ENCODE peak calls at places on chromosomes 7 and 10, in four cellular contexts. H is body of pancreas; S is CD8-positive, alpha-beta memory T cell; U is A549. K is an unnamed sample. For H3K4me1 and H3K9me3, the result is how much of the 10 kb centered on the place peaks cover.

GRCh38 chr10:96606946-96607345 is 20.1 kb upstream of the TM9SF3 start:
- DNase-seq in S (no peak), U (no peak), H (no peak), K (no peak)

GRCh38 chr7:117809958-117810357 is 63.3 kb downstream of the CTTNBP2 start:
- DNase-seq in H (peak), U (no peak), S (no peak), K (no peak)

GRCh38 chr10:102752266-102752930 is 8.7 kb downstream of the WBP1L start:
- DNase-seq in H (no peak), S (no peak), U (no peak), K (no peak)

GRCh38 chr7:80900583-80901576 is 18.0 kb downstream of the SEMA3C start:
- DNase-seq in S (no peak), U (no peak), H (no peak), K (no peak)

GRCh38 chr7:24978837-24979469 is 1.0 kb downstream of the OSBPL3 start:
- DNase-seq in S (no peak), H (no peak), U (no peak), K (no peak)

GRCh38 chr7:4043988-4044387 is 638.1 kb upstream of the FOXK1 start:
- DNase-seq in U (no peak), H (no peak), S (no peak), K (no peak)

GRCh38 chr10:49330127-49330665 is 31.2 kb downstream of the C10orf71 start:
- DNase-seq in U (no peak), H (no peak), S (no peak), K (no peak)

GRCh38 chr7:1219516-1219915 is 13.2 kb upstream of the UNCX start:
- DNase-seq in U (no peak), S (no peak), H (no peak), K (no peak)

GRCh38 chr7:1235501-1236131 is 2.9 kb downstream of the UNCX start:
- DNase-seq in U (no peak), S (no peak), H (no peak), K (no peak)

GRCh38 chr7:50342616-50343114 is 38.1 kb downstream of the IKZF1 start:
- DNase-seq in H (peak), S (peak), U (no peak), K (no peak)

GRCh38 chr7:132393789-132394261 is 182.4 kb downstream of the PLXNA4 start:
- DNase-seq in H (peak), U (no peak), S (peak), K (no peak)

GRCh38 chr10:35016009-35016408 is 74.1 kb downstream of the CUL2 start:
- DNase-seq in S (no peak), U (no peak), H (no peak), K (no peak)

GRCh38 chr10:60662917-60663614 is 115.2 kb upstream of the CDK1 start:
- DNase-seq in S (no peak), U (no peak), H (no peak), K (no peak)

GRCh38 chr7:74180866-74181265 is 6.7 kb downstream of the EIF4H start:
- DNase-seq in U (no peak), H (no peak), S (no peak), K (no peak)

GRCh38 chr10:1247598-1248261 is 191.5 kb downstream of the WDR37 start:
- DNase-seq in U (no peak), S (no peak), H (no peak), K (no peak)

GRCh38 chr10:31739759-31740158 is 188.9 kb downstream of the ARHGAP12 start:
- DNase-seq in H (no peak), S (no peak), U (no peak), K (no peak)

GRCh38 chr10:101493782-101494281 is 94.2 kb downstream of the POLL start:
- DNase-seq in S (no peak), U (no peak), H (no peak), K (no peak)
- H3K4me1 ChIP-seq in S (under half), U (under half), H (under half), K (under half)

GRCh38 chr10:114735946-114736345 is 77.9 kb upstream of the ABLIM1 start:
- DNase-seq in H (no peak), U (no peak), S (no peak), K (no peak)

GRCh38 chr10:114728325-114728724 is 70.2 kb upstream of the ABLIM1 start:
- DNase-seq in U (no peak), H (no peak), S (no peak), K (no peak)

GRCh38 chr10:114729103-114729659 is 71.1 kb upstream of the ABLIM1 start:
- DNase-seq in S (no peak), H (no peak), U (no peak), K (no peak)

GRCh38 chr10:114730291-114730690 is 72.2 kb upstream of the ABLIM1 start:
- DNase-seq in U (no peak), S (no peak), H (no peak), K (no peak)

GRCh38 chr10:114732931-114733330 is 74.9 kb upstream of the ABLIM1 start:
- DNase-seq in H (no peak), U (no peak), S (no peak), K (no peak)
- H3K9me3 ChIP-seq in H (under half), U (under half), S (under half), K (under half)

DNA sequence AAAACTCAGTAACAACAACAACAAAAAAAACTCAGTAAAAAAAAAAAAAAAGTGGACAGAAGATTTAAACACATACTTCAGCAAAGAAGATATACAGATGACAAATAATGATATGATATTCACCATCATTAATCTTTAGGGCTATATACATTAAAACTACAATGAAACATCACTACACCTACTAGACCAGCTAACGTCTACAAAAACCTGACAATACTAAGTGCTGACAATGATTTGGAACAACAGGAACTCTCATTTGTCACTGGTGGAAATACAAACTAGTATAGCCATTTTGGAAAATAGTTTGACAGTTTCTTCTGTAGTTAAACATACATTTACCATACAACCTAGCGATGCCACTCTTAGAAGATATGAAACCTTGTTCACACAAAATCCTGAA is 171.8 kb upstream of the RHEB start:
- DNase-seq in S (no peak), H (no peak), U (no peak), K (no peak)
- H3K4me1 ChIP-seq in S (under half), H (under half), U (half or more), K (half or more)

GRCh38 chr7:157869793-157870192 is 533.0 kb downstream of the DNAJB6 start:
- DNase-seq in S (no peak), H (no peak), U (no peak), K (no peak)
- H3K9me3 ChIP-seq in S (under half), H (under half), U (under half), K (under half)

GRCh38 chr7:35255909-35256876 is 2.3 kb upstream of the TBX20 start:
- DNase-seq in H (no peak), U (no peak), S (no peak), K (no peak)

GRCh38 chr7:35253182-35253679 is 669 bp downstream of the TBX20 start:
- DNase-seq in H (no peak), S (no peak), U (peak), K (peak)

GRCh38 chr7:35255417-35255798 is 1.5 kb upstream of the TBX20 start:
- DNase-seq in S (no peak), H (no peak), U (no peak), K (no peak)

GRCh38 chr7:35253680-35254495 is at the start of gene TBX20:
- DNase-seq in H (peak), S (no peak), U (peak), K (peak)

DNA sequence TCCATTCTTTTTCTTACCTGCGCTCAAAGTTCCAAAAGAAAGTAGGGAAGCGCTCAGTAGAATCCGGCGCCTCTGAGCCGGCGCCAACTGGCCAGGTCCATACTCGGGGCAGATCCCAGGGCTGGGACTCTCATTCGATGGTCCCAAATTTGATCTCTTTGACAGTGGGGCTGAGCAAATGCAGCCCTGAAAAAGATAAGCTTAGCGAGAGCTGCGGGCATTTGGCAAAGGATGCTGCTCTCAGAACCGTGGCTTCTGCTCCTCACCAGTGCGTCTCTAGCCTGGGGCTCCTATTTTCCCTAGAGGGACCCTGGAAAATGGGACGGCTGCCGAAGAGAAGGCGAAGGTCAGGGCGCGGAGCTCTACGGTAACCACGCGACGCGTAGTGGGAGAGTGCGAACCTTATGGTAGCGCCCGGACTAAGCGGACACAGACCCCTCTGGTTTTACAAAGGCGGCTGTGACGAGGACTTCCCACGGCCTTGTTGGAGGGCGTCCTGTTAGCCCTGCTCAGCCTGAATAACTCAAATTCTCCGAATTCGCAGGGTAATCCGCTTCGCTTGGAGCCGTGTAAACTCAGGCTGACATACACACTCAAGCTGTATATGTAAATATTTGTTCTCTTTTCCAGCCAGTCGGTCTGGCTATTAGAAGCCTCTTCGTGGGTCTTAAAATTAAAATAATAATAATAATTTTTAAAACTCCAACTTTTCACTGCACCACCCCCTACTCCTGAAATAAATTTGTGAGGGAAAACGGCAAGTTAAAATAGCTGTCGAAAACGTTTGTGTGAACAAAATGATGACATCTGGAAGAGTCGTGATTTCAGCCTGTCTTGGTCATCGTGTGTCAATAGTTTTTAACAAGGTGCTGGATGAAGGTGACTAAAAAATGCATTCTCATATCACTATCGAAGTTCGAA is 856 bp upstream of the TBX20 start:
- DNase-seq in H (no peak), S (no peak), U (no peak), K (no peak)
- H3K4me1 ChIP-seq in H (under half), S (under half), U (under half), K (under half)

GRCh38 chr7:157850481-157851444 is 514.0 kb downstream of the DNAJB6 start:
- DNase-seq in S (no peak), H (no peak), U (no peak), K (no peak)
- H3K9me3 ChIP-seq in S (under half), H (under half), U (under half), K (under half)

DNA sequence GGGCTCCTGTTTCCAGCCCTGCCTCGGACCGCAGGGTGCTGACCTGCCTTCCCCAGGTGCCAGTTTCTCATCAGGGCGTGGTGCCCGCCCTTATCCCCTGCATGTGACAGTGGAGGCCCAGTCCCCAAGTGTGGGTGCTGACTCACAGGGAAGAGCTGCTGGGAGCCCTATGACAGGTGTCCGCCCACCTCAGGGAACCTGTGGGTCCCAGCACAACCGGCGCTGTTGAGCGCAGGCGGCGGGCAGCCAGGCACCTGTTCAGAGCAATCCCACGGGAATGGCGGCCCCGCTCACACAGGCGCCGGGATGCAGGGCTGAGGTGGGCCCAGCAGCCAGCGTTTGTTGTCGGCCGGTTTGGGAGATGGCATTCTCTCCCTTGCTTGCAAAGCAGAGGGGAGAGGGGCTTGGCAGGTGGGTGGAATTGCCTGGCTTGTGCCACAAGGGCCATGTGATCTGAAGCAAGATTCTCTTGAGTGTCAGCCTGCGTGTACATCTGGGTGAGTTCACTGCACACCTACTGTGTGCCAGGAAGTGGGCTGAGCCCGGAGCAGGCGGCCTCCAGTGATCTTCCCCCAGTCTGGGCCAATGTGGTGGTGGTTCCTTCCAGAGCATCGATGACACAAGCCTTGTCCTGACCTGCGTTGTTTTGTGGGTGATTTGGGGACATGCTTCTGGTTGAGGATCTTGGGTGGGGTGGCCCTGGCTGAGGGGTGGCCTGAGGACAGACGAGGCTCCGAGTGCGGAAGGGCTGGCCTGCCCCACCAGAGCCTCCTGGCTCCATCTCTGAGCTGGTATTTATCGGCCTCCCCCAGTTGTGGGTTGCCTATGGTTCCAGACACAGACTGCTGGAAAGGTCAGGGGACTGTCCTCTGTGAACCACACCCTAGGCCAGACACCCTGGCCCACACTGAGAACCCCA is 2.4 kb downstream of the PWWP2B start:
- DNase-seq in S (no peak), H (peak), U (no peak), K (no peak)
- H3K4me1 ChIP-seq in S (under half), H (half or more), U (under half), K (under half)

K was measured in SJSA1.